ENCODE peak calls at places on chromosome 5, in seven cellular contexts. C is OCI-LY7; O is heart left ventricle; P is GM20000; R is fibroblast of lung; U is CD8-positive, alpha-beta T cell; X is AG04450. V is an unnamed sample.

GRCh38 chr5:123502120-123502519 is 9.9 kb upstream of the CSNK1G3 start:
- DNase-seq in P (no peak), C (no peak), R (no peak), U (no peak), O (no peak), X (no peak), V (no peak)

GRCh38 chr5:177399903-177400868 is at the start of gene PFN3:
- DNase-seq in R (peak), C (no peak), U (no peak), O (no peak), X (no peak), P (no peak), V (no peak)

GRCh38 chr5:10116594-10116993 is 133.1 kb downstream of the ATPSCKMT start:
- DNase-seq in U (no peak), O (no peak), C (no peak), P (no peak), X (no peak), R (no peak), V (no peak)

GRCh38 chr5:8908055-8908683 is 637.7 kb downstream of the SEMA5A start:
- DNase-seq in R (peak), P (peak), U (no peak), O (no peak), C (peak), X (no peak), V (peak)

GRCh38 chr5:6338871-6339270 is 39.5 kb downstream of the MED10 start:
- DNase-seq in O (no peak), U (no peak), P (no peak), R (no peak), X (no peak), C (no peak), V (no peak)

GRCh38 chr5:32095261-32095671 is 78.9 kb downstream of the GOLPH3 start:
- DNase-seq in C (no peak), O (no peak), X (no peak), P (no peak), R (peak), U (no peak), V (no peak)

GRCh38 chr5:39700523-39700922 is 275.7 kb upstream of the DAB2 start:
- DNase-seq in O (no peak), X (no peak), P (no peak), C (no peak), R (no peak), U (no peak), V (no peak)

GRCh38 chr5:58259685-58260152 is 200.2 kb downstream of the PLK2 start:
- DNase-seq in U (no peak), X (peak), C (no peak), R (peak), O (no peak), P (no peak), V (peak)

GRCh38 chr5:17378346-17378984 is 119.6 kb upstream of the TAF11L2 start:
- DNase-seq in U (no peak), C (no peak), X (no peak), O (no peak), P (no peak), R (peak), V (peak)

DNA sequence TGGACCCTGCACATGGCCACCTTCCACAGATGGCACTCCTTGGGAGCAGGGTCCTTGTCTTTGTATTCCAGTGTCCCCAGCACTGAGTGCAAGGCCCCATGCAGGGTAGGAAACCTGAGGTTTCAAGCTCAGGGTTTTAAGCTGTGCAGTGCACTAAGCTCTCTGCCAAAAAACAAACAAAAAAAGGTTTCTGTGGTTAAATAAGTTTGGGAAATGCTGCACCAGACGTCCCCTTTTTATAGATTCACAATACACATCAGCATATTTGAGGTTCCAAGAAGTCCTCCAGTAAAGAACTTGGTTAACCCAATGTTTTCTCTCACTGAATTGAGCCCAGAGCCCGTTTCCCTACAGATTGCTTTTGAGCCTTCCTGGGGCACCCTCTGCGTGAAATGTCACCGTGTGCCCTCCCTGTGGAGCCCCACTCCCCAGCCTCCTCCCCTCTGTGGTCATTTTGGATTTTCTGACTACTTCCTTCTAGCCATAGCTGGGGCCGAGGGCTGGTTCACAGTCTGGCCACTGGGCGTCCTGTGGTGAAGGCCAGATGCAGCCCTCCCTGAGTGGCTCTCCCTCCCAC is 17.1 kb downstream of the DELE1 start:
- DNase-seq in P (no peak), O (no peak), X (no peak), U (no peak), C (no peak), R (peak), V (no peak)
- TF ChIP-seq CTCF in P (no peak), O (peak), X (peak), U (no peak), C (no peak), R (peak), V (no peak)

DNA sequence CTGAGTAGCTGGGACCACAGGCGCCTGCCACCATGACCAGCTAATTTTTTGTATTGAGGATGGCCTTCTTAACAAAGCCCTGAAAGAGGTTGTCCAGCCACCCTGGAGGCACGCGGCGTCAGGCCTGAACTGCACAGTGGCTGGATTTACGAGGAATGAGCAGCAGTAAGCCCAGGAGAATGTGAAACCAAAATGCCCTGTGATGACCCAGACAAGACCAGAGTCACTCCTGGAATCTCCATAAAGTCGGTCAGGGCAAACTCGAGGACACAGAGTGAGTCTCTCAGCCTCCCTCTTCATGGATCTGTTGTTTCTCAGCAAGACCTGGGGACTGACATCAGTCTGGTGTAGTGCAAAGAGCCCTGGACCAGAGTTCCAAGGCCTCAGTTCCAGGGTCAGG is 53.2 kb upstream of the C5orf58 start:
- DNase-seq in C (no peak), O (no peak), P (no peak), U (no peak), R (no peak), X (no peak), V (peak)
- TF ChIP-seq CTCF in C (no peak), O (no peak), P (no peak), U (no peak), R (no peak), X (no peak), V (no peak)

GRCh38 chr5:115778417-115778816 is 38.0 kb downstream of the CDO1 start:
- DNase-seq in O (no peak), C (no peak), X (no peak), P (no peak), U (no peak), R (peak), V (no peak)

GRCh38 chr5:115773010-115773580 is 43.4 kb downstream of the CDO1 start:
- DNase-seq in R (no peak), C (no peak), P (no peak), O (no peak), U (no peak), X (no peak), V (no peak)

GRCh38 chr5:115776989-115777388 is 39.5 kb downstream of the CDO1 start:
- DNase-seq in P (no peak), O (no peak), U (no peak), R (no peak), X (no peak), C (no peak), V (no peak)

GRCh38 chr5:115774684-115775083 is 41.8 kb downstream of the CDO1 start:
- DNase-seq in X (no peak), U (no peak), R (no peak), O (no peak), C (no peak), P (no peak), V (no peak)

DNA sequence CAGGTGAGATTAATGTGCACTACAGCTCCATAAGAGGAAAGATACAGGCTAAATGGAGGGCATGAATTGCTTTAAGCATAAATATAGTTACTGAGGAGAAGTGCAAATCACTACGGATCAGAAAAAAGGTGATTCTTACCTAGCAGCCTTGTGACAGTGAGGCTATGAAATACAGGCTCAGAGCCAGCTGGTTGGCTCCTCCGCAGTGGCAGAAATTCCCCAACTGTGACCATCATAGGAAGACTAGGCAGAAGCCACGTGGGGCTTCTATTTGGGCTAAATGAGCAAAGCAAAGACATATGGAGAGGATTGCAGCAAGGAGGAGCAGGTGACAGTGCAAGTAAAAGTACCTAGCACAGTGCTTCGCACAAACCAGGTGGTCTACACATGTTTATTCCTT is 40.5 kb downstream of the CDO1 start:
- DNase-seq in P (no peak), O (no peak), U (no peak), X (no peak), R (no peak), C (no peak), V (no peak)
- TF ChIP-seq CTCF in P (no peak), O (no peak), U (no peak), X (no peak), R (no peak), C (no peak), V (no peak)

GRCh38 chr5:163456840-163457239 is 3.1 kb downstream of the NUDCD2 start:
- DNase-seq in U (no peak), X (no peak), P (no peak), C (no peak), R (no peak), O (no peak), V (no peak)

GRCh38 chr5:163458778-163459405 is 1.0 kb downstream of the NUDCD2 start:
- DNase-seq in P (no peak), U (no peak), R (no peak), O (no peak), X (no peak), C (peak), V (peak)

GRCh38 chr5:163460562-163461176 is at the start of gene HMMR:
- DNase-seq in X (no peak), R (peak), U (no peak), O (no peak), P (no peak), C (peak), V (peak)

GRCh38 chr5:163459888-163460561 is at the start of gene NUDCD2:
- DNase-seq in U (peak), P (peak), O (peak), X (peak), R (peak), C (peak), V (peak)

GRCh38 chr5:163459465-163459887 is 426 bp downstream of the NUDCD2 start:
- DNase-seq in P (no peak), C (no peak), O (no peak), R (no peak), X (no peak), U (no peak), V (no peak)
- TF ChIP-seq CTCF in P (peak), C (no peak), O (no peak), R (no peak), X (no peak), U (no peak), V (no peak)

GRCh38 chr5:134692722-134693121 is 44.1 kb downstream of the SEC24A start:
- DNase-seq in X (no peak), U (no peak), C (no peak), O (no peak), P (no peak), R (no peak), V (no peak)
- TF ChIP-seq CTCF in X (no peak), U (no peak), C (no peak), O (no peak), P (no peak), R (no peak), V (no peak)

GRCh38 chr5:165805756-165806155 is 2300.3 kb downstream of the MAT2B start:
- DNase-seq in U (no peak), C (no peak), O (no peak), X (no peak), R (no peak), P (no peak), V (peak)
- TF ChIP-seq CTCF in U (no peak), C (no peak), O (no peak), X (no peak), R (no peak), P (no peak), V (peak)

DNA sequence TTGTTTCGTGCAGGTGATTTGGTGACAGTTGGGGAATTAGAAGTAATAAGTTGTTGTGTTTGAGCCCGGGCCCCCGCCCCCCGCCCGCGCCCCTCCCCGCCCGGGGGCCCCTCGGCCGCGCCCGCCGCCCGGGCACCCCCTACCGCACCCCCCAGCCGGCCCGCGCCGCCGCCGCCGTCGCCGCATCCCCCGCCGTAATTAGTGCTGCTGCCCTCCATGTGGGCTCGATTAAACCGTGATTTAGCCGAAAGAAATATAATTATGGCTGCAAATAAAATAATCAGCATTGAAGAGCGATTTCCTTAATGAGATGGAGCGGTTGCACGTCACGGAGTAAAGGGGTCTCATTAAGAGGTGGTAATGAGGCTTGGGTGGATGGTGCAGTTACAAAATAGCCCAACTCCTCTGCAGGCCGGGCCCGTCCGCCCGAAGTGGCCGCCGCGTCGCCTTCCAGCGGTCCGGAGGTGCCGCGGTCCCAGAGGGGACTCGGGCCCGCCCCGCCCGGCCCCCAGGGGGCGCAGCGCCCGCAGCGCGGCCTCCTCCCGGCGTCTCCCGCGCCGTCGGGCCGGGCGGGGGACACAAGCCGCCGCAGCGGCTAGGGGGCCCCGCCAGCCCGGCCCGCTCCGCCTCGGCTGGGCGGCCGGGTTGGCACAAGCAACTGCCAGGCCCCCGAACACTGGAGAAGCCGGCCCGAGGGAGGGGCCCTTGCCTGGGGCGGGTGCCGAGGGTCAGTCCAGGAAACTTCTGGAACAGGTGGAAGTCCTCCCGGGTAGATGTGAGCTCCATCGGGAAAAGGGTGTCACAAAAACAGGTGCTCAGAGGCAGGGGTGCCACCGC is 6.9 kb upstream of the OTP start:
- DNase-seq in R (no peak), X (no peak), U (peak), O (peak), P (peak), C (peak), V (no peak)
- TF ChIP-seq CTCF in R (peak), X (peak), U (no peak), O (peak), P (peak), C (peak), V (no peak)

DNA sequence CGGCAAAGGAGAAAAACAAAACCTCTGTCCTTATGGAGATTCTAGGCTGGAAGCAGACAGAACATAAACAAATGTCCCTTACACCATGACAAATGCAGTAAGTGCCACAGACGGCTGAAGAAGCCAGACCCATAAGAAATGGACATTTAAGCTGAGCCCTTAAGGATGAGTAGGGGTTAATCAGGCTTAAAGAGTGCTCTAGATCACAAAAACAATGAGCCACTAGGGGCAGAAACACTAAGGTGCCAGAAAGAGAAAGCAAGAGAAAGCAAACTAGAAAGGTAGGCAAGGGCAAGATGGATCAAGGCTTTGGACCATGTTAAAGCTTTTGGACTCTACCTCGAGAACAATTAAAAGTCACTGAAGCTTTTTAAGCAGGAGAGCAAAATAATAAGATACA is 326.9 kb upstream of the WWC1 start:
- DNase-seq in U (no peak), X (no peak), P (no peak), O (no peak), R (no peak), C (no peak), V (peak)
- TF ChIP-seq CTCF in U (no peak), X (peak), P (no peak), O (peak), R (peak), C (no peak), V (peak)

DNA sequence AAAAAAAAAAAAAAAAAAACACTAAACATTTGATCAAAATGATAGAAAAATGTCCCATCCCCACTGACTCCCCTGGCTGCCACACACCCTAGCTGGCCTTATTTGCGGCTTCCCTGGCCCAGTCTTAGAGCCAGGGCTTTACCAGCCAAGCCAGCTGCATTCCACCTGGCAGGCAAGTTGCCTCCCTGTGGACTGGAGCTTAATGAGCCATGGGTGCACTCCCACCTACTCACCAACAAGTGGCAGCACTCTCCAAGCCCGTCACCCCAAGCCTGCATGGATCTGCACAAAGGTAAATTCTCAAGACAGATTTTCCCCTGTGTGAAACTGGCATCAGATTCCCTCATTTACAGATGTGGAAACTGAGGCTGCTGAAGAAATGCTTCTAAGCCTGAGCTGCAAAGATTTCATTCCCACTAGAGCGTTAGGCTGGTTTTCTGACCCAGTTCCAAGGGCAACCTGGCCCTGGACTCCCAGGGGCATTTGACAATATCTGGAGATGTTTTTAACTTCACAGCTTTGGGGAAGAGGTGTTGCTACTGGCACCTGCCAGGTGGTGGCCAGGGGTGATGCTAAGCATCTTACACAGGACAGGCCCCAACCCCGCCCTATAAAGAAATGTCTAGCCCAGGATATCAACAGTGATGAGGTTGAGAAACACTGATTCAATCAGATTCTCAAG is 21.9 kb upstream of the VDAC1 start:
- DNase-seq in O (no peak), U (peak), R (peak), C (peak), P (peak), X (peak), V (peak)
- TF ChIP-seq CTCF in O (peak), U (peak), R (peak), C (peak), P (peak), X (peak), V (peak)

V was measured in MCF 10A.